ENCODE peak calls at places on chromosomes 5 and 9, in nine cellular contexts. T, G, Y, W, P, C, N, F and B are unnamed samples.

GRCh38 chr5:181167814-181168488 is 20.6 kb downstream of the OR2V2 start:
- DNase-seq in T (peak; percentile 44), G (no peak), Y (no peak), W (no peak), P (peak; percentile 95), C (no peak), N (no peak), F (no peak), B (no peak)

GRCh38 chr9:12163775-12164458 is 529.3 kb upstream of the TYRP1 start:
- DNase-seq in T (no peak), G (no peak), Y (no peak), W (no peak), P (no peak), C (no peak), N (no peak), F (no peak), B (no peak)

GRCh38 chr9:109771796-109772525 is 8.0 kb upstream of the PALM2AKAP2 start:
- DNase-seq in T (no peak), G (peak; percentile 41), Y (peak; percentile 78), W (no peak), P (peak; percentile 55), C (no peak), N (no peak), F (peak; percentile 64), B (no peak)

GRCh38 chr9:138066049-138066448 is 188.5 kb downstream of the CACNA1B start:
- DNase-seq in T (no peak), G (no peak), Y (no peak), W (peak; percentile 30), P (peak; percentile 74), C (no peak), N (no peak), F (no peak), B (peak; percentile 40)

GRCh38 chr9:91066042-91066415 is 264.4 kb downstream of the SYK start:
- DNase-seq in T (no peak), G (no peak), Y (no peak), W (no peak), P (no peak), C (no peak), N (no peak), F (no peak), B (no peak)

GRCh38 chr9:17065062-17065461 is 69.8 kb upstream of the CNTLN start:
- DNase-seq in T (no peak), G (no peak), Y (no peak), W (no peak), P (no peak), C (no peak), N (no peak), F (peak; percentile 33), B (no peak)

GRCh38 chr5:178854284-178854683 is 5.5 kb upstream of the ZNF354B start:
- DNase-seq in T (no peak), G (no peak), Y (no peak), W (no peak), P (no peak), C (no peak), N (no peak), F (no peak), B (no peak)

GRCh38 chr9:83701769-83702168 is 6.0 kb downstream of the UBQLN1 start:
- DNase-seq in T (no peak), G (no peak), Y (no peak), W (no peak), P (no peak), C (peak; percentile 82), N (no peak), F (peak; percentile 54), B (no peak)

GRCh38 chr5:44885903-44886302 is 77.2 kb downstream of the MRPS30 start:
- DNase-seq in T (no peak), G (no peak), Y (no peak), W (no peak), P (no peak), C (peak; percentile 87), N (no peak), F (no peak), B (no peak)

GRCh38 chr5:50415912-50416311 is 25.2 kb downstream of the EMB start:
- DNase-seq in T (no peak), G (no peak), Y (no peak), W (no peak), P (no peak), C (no peak), N (no peak), F (no peak), B (no peak)

GRCh38 chr9:29697011-29697410 is 2123.7 kb upstream of the C9orf72 start:
- DNase-seq in T (no peak), G (no peak), Y (no peak), W (no peak), P (no peak), C (peak; percentile 36), N (no peak), F (no peak), B (no peak)

GRCh38 chr5:140114341-140115185 is 654 bp downstream of the PURA start:
- DNase-seq in T (peak; percentile 64), G (peak; percentile 47), Y (peak; percentile 46), W (peak; percentile 88), P (peak; percentile 85), C (peak; percentile 64), N (no peak), F (peak; percentile 55), B (peak; percentile 82)

GRCh38 chr5:61277781-61278180 is 54.3 kb upstream of the ZSWIM6 start:
- DNase-seq in T (no peak), G (no peak), Y (no peak), W (no peak), P (no peak), C (peak; percentile 82), N (no peak), F (no peak), B (no peak)

GRCh38 chr9:83535736-83536135 is 2.5 kb downstream of the FRMD3 start:
- DNase-seq in T (no peak), G (no peak), Y (no peak), W (no peak), P (no peak), C (no peak), N (no peak), F (no peak), B (no peak)

GRCh38 chr9:33434317-33435105 is 12.9 kb downstream of the AQP3 start:
- DNase-seq in T (no peak), G (no peak), Y (no peak), W (no peak), P (no peak), C (no peak), N (no peak), F (no peak), B (no peak)

GRCh38 chr9:78163834-78164233 is 72.0 kb upstream of the CEP78 start:
- DNase-seq in T (no peak), G (no peak), Y (no peak), W (no peak), P (no peak), C (no peak), N (no peak), F (no peak), B (no peak)

GRCh38 chr5:78647838-78648358 is 674 bp downstream of the LHFPL2 start:
- DNase-seq in T (peak; percentile 62), G (peak; percentile 69), Y (peak; percentile 53), W (peak; percentile 90), P (peak; percentile 84), C (peak; percentile 50), N (no peak), F (peak; percentile 54), B (peak; percentile 84)

GRCh38 chr5:14502291-14502690 is 79.3 kb upstream of the OTULINL start:
- DNase-seq in T (no peak), G (no peak), Y (no peak), W (no peak), P (no peak), C (no peak), N (no peak), F (no peak), B (no peak)

GRCh38 chr5:39760385-39761198 is 335.8 kb upstream of the DAB2 start:
- DNase-seq in T (no peak), G (peak; percentile 20), Y (peak; percentile 21), W (no peak), P (no peak), C (peak; percentile 84), N (no peak), F (peak; percentile 94), B (peak; percentile 69)

GRCh38 chr5:3058930-3059329 is 307.5 kb upstream of the IRX2 start:
- DNase-seq in T (no peak), G (no peak), Y (no peak), W (no peak), P (no peak), C (no peak), N (no peak), F (no peak), B (no peak)
- H3K9me3 ChIP-seq in T (no peaks in the 10 kb centered on the region), G (no peaks in the 10 kb centered on the region), Y (no peaks in the 10 kb centered on the region), W (peaks cover 4% of the 10 kb centered on the region), P (peaks cover 3% of the 10 kb centered on the region), C (peaks cover 21% of the 10 kb centered on the region), N (no peaks in the 10 kb centered on the region), F (peaks cover 36% of the 10 kb centered on the region), B (no peaks in the 10 kb centered on the region)

DNA sequence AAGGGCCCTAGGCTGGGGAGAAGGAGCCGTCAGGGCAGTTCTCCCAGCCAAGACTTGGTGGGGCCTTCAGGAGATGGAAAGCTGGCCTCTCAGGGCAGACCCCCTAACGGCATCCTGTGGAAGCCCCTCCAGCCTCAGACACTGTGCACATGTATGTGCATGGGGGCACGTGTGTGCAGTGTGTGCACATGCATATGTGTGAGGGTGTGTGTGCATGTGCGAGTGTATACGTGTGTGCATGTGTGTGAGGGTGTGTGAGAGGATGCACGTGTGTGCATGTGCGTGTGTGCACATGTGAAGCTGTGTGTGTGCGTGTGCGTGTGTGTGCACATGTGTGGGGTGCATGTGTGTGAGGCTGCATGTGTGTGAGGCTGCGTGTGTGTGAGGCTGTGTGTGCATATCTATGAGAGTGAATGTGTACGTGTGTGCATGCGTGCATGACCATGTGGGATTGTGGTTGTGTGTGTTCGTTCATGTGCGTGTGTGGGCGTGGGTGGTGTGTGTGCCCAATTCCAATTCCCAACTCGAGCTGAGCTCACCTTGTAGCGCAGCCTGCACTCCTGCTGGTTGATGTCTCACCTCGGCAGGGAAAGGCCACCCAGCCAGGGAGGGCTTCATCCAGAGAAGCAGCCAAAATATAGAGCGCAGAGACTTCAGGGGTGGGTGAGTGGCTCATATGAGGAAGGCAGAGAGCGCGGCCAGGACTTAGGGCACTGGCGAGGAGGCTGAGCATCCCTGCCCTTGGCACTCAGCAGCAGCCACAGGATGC is 142.7 kb upstream of the PPP1R26 start:
- DNase-seq in T (no peak), G (no peak), Y (no peak), W (peak; percentile 45), P (peak; percentile 24), C (no peak), N (no peak), F (no peak), B (peak; percentile 55)
- H3K27me3 ChIP-seq in T (no peaks in the 10 kb centered on the region), G (no peaks in the 10 kb centered on the region), Y (peaks cover 24% of the 10 kb centered on the region), W (no peaks in the 10 kb centered on the region), P (no peaks in the 10 kb centered on the region), C (no peaks in the 10 kb centered on the region), N (peaks cover 4% of the 10 kb centered on the region), F (no peaks in the 10 kb centered on the region), B (peaks cover 38% of the 10 kb centered on the region)

GRCh38 chr9:118558026-118558425 is 811.2 kb downstream of the BRINP1 start:
- DNase-seq in T (no peak), G (no peak), Y (no peak), W (no peak), P (no peak), C (no peak), N (no peak), F (no peak), B (no peak)
- H3K9me3 ChIP-seq in T (no peaks in the 10 kb centered on the region), G (no peaks in the 10 kb centered on the region), Y (no peaks in the 10 kb centered on the region), W (no peaks in the 10 kb centered on the region), P (no peaks in the 10 kb centered on the region), C (no peaks in the 10 kb centered on the region), N (no peaks in the 10 kb centered on the region), F (peaks cover 6% of the 10 kb centered on the region), B (no peaks in the 10 kb centered on the region)

DNA sequence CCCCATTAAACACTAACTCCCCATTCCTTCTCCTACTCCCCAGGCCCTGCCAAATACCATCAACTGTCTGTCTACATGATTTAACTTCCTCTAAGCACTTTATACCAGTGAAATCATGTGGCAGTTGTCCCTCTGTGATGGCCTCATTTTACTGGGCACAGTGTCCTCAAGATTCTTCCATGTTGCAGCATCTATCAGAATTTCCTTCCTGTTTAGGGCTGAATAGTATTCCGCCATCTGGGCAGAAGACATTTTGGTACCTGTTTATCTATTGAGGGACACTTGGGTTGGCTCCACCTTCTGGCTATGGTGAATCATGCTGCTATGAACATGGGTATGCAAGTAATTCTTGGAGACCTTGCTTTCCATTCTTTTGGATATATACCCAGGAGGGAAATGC is 59.4 kb upstream of the IRX4 start:
- DNase-seq in T (no peak), G (no peak), Y (no peak), W (no peak), P (no peak), C (no peak), N (no peak), F (no peak), B (no peak)
- H3K27me3 ChIP-seq in T (no peaks in the 10 kb centered on the region), G (no peaks in the 10 kb centered on the region), Y (no peaks in the 10 kb centered on the region), W (no peaks in the 10 kb centered on the region), P (no peaks in the 10 kb centered on the region), C (no peaks in the 10 kb centered on the region), N (no peaks in the 10 kb centered on the region), F (no peaks in the 10 kb centered on the region), B (no peaks in the 10 kb centered on the region)